ENCODE peak calls at places on chromosome 11, in ten cellular contexts. E is stomach, L is heart left ventricle, J is prostate gland, Y is body of pancreas, B is suprapubic skin, S is transverse colon, G is HepG2, U is Peyer's patch, X is adrenal gland. R is an unnamed sample. For H3K36me3, the result is how much of the 10 kb centered on the place peaks cover.

GRCh38 chr11:72701466-72701865 is 27.2 kb upstream of the PDE2A start:
- DNase-seq in E (no peak), L (no peak), J (no peak), Y (no peak), B (no peak), S (no peak), G (no peak), U (no peak), X (no peak), R (no peak)

GRCh38 chr11:115275045-115275444 is 229.2 kb downstream of the CADM1 start:
- DNase-seq in E (no peak), L (no peak), J (no peak), Y (no peak), B (no peak), S (no peak), G (no peak), U (no peak), X (no peak), R (no peak)

GRCh38 chr11:113412675-113413074 is 25.1 kb downstream of the ANKK1 start:
- DNase-seq in E (no peak), L (no peak), J (no peak), Y (no peak), B (no peak), S (no peak), G (no peak), U (no peak), X (no peak), R (no peak)

GRCh38 chr11:2955896-2956476 is 26.8 kb upstream of the PHLDA2 start:
- DNase-seq in E (no peak), L (no peak), J (no peak), Y (no peak), B (no peak), S (no peak), G (no peak), U (no peak), X (no peak), R (no peak)

GRCh38 chr11:70698871-70699270 is 300.5 kb downstream of the CTTN start:
- DNase-seq in E (no peak), L (no peak), J (no peak), Y (no peak), B (no peak), S (no peak), G (no peak), U (no peak), X (no peak), R (no peak)

GRCh38 chr11:818396-819128 is at the start of gene PNPLA2:
- DNase-seq in E (peak), L (no peak), J (no peak), Y (peak), B (no peak), S (peak), G (peak), U (no peak), X (no peak), R (no peak)

GRCh38 chr11:124900464-124900863 is 2.8 kb upstream of the ROBO4 start:
- DNase-seq in E (no peak), L (peak), J (no peak), Y (no peak), B (no peak), S (no peak), G (peak), U (no peak), X (no peak), R (no peak)

GRCh38 chr11:126834573-126834972 is 166.0 kb downstream of the KIRREL3 start:
- DNase-seq in E (no peak), L (no peak), J (no peak), Y (no peak), B (no peak), S (no peak), G (no peak), U (no peak), X (no peak), R (no peak)

GRCh38 chr11:18295316-18295715 is 26.6 kb downstream of the HPS5 start:
- DNase-seq in E (no peak), L (no peak), J (no peak), Y (no peak), B (no peak), S (no peak), G (no peak), U (no peak), X (no peak), R (no peak)
- H3K36me3 ChIP-seq in E (half or more), L (half or more), J (under half), Y (under half), B (half or more), S (under half), G (half or more), U (under half), X (under half), R (under half)

GRCh38 chr11:17386331-17387084 is 2.0 kb downstream of the KCNJ11 start:
- DNase-seq in E (peak), L (peak), J (no peak), Y (peak), B (peak), S (peak), G (peak), U (peak), X (peak), R (no peak)

GRCh38 chr11:17389205-17389956 is 922 bp upstream of the KCNJ11 start:
- DNase-seq in E (peak), L (peak), J (peak), Y (peak), B (no peak), S (peak), G (peak), U (peak), X (peak), R (no peak)

GRCh38 chr11:17388609-17389204 is at the start of gene KCNJ11:
- DNase-seq in E (peak), L (no peak), J (no peak), Y (peak), B (no peak), S (no peak), G (no peak), U (peak), X (no peak), R (no peak)

GRCh38 chr11:17387280-17387679 is 1.2 kb downstream of the KCNJ11 start:
- DNase-seq in E (no peak), L (no peak), J (no peak), Y (no peak), B (no peak), S (no peak), G (no peak), U (no peak), X (no peak), R (no peak)

DNA sequence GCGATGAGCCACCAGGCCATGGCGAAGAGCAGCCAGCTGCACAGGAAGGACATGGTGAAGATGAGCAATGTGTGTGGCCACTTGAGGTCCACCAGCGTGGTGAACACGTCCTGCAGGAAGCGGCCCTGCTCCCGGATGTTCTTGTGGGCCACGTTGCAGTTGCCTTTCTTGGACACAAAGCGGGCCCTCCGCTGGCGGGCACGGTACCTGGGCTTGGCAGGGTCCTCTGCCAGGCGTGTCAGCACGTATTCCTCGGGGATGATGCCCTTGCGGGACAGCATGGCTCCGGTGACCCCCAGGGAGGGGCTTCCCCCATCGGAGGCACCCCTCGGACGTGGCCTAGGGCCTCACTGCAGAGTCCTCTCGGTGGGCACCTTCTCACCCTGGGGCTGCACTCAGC is 648 bp downstream of the KCNJ11 start:
- DNase-seq in E (no peak), L (no peak), J (no peak), Y (no peak), B (no peak), S (no peak), G (no peak), U (no peak), X (no peak), R (no peak)
- H3K4me3 ChIP-seq in E (no peak), L (no peak), J (no peak), Y (no peak), B (no peak), S (no peak), G (no peak), U (no peak), X (no peak), R (no peak)

GRCh38 chr11:65719887-65720236 is 736 bp downstream of the RNASEH2C start:
- DNase-seq in E (no peak), L (peak), J (no peak), Y (no peak), B (no peak), S (no peak), G (no peak), U (no peak), X (peak), R (no peak)

GRCh38 chr11:65718964-65719492 is 1.6 kb downstream of the RNASEH2C start:
- DNase-seq in E (peak), L (peak), J (no peak), Y (peak), B (no peak), S (no peak), G (no peak), U (no peak), X (peak), R (no peak)

GRCh38 chr11:65722261-65722660 is 1.7 kb upstream of the RNASEH2C start:
- DNase-seq in E (no peak), L (no peak), J (no peak), Y (no peak), B (no peak), S (no peak), G (no peak), U (no peak), X (no peak), R (no peak)

GRCh38 chr11:65718531-65718930 is 2.1 kb downstream of the RNASEH2C start:
- DNase-seq in E (no peak), L (no peak), J (no peak), Y (no peak), B (no peak), S (no peak), G (no peak), U (no peak), X (no peak), R (no peak)

DNA sequence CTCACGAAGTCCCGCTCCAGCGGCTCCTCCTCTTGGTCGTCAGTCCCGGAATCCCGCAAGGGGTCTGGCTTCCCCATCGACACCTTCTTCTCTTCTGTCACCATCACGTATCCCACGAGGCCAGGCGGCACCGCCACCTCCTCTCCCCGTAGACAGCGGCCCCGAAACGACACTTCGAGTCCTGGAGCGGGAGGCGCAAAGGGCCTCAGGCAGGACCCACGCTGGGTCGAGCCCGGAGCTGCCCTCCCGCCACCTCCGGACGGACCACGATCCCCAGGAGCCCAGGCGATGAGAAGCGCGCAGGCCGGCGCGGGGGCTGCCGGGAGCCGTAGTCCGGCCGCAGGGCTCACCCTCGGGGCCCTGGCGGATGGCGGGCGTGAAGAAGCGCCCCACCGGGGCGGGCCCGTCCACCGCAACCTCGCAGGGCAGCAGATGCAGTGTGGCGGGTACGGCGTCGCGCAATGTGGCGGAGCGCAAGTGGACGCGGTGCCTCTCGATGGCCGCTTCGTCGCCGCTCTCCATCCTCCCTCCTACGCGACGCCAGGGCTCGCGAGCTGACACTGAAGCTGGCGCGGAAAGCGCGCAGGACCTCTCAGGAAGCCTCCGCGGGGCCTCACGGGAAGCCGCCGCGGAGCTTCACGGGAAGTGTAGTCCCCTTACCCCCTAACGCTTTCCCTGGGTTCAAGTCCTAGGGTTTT is at the start of gene RNASEH2C:
- DNase-seq in E (peak), L (peak), J (peak), Y (peak), B (no peak), S (peak), G (peak), U (peak), X (peak), R (no peak)
- TF ChIP-seq POLR2A in E (no peak), L (no peak), J (peak), Y (peak), B (peak), S (peak), G (peak), U (peak), X (peak), R (peak)

DNA sequence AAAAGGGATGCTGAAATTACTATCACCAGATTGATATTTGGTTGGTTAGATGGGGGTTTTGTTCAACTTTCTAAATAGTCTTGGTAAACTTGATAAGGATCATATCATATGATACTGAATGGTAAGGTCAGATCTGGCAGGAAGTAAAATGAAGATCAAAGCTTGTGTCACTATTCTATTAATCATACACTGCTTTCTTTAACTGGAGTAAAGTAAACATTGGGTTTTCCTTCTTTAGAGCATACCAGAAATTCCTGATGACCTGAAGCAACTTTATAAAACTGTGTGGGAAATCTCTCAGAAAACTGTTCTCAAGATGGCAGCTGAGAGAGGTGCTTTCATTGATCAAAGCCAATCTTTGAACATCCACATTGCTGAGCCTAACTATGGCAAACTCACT is 40.2 kb downstream of the RRM1 start:
- DNase-seq in E (no peak), L (no peak), J (no peak), Y (no peak), B (no peak), S (no peak), G (peak), U (no peak), X (no peak), R (no peak)
- H3K36me3 ChIP-seq in E (half or more), L (half or more), J (under half), Y (under half), B (half or more), S (under half), G (under half), U (under half), X (under half), R (half or more)

GRCh38 chr11:47889714-47890441 is 41.7 kb upstream of the NUP160 start:
- DNase-seq in E (no peak), L (no peak), J (no peak), Y (no peak), B (no peak), S (no peak), G (no peak), U (no peak), X (no peak), R (no peak)
- H3K4me3 ChIP-seq in E (no peak), L (no peak), J (no peak), Y (no peak), B (no peak), S (no peak), G (no peak), U (no peak), X (no peak), R (no peak)

DNA sequence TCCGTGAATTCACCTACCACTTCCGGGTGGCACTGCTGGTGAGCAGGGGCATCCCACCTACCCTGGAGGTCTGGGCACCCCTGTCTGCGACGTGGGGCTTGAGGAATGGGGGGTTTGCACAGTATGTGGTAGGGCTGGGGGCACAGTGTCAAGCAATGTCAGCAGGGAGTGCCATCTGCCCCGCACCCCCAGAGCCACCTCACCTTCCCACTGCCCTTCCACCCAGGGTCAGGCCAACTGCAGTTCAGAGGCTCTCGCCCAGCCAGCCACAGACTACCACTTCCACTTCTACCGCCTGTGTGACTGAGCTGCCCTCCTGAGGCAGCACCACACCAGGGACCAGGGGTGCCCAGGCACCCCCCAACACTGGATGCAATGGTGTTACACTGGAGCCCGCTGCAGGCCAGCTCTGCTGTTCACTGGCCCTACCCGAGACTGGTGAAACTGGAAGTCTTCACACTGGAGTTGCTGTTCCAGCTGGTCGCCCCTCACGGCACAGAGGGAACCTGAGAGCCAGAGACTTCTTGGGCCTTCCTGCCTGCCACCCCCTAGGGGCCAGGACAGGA is 6.5 kb downstream of the TMEM258 start:
- DNase-seq in E (no peak), L (no peak), J (no peak), Y (no peak), B (no peak), S (no peak), G (no peak), U (no peak), X (no peak), R (no peak)
- TF ChIP-seq POLR2A in E (no peak), L (no peak), J (no peak), Y (no peak), B (no peak), S (no peak), G (no peak), U (no peak), X (no peak), R (no peak)

DNA sequence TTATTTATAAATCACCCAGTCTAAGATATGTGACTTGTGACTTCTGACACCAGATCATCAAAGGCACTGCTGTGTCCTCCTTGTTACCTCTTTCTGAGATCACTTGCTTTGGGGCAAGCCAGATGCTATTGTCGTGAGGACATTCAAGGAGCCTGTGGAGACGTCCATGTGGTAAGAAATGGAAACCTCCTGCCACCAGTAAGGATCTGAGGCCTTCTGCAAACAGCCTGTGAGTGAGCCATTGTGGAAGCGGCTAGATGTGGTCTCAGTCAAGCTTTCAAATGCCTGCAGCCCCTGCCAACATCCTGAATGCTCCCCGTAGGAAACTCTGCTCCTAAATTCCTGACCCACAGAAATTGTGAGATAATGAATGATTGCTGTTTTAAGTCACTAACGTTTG is 11.7 kb upstream of the RDX start:
- DNase-seq in E (no peak), L (no peak), J (no peak), Y (no peak), B (no peak), S (no peak), G (no peak), U (no peak), X (no peak), R (no peak)
- H3K36me3 ChIP-seq in E (under half), L (under half), J (under half), Y (under half), B (under half), S (under half), G (under half), U (under half), X (under half), R (under half)